ENCODE peak calls at places on chromosomes 3 and 15, in eight cellular contexts. P, Z, V, K, S, I, C and T are unnamed samples.
A peak's percentile ranks its signal among the peaks of the same experiment; 100 is the strongest.

GRCh38 chr3:1171320-1171719 is 78.5 kb downstream of the CNTN6 start:
- DNase-seq in P (no peak), Z (no peak), V (no peak), K (no peak), S (no peak), I (no peak), C (no peak), T (no peak)

GRCh38 chr15:69013726-69014406 is 629 bp upstream of the NOX5 start:
- DNase-seq in P (no peak), Z (no peak), V (no peak), K (no peak), S (no peak), I (no peak), C (no peak), T (no peak)

GRCh38 chr3:127264794-127265514 is 22.9 kb downstream of the PRR20G start:
- DNase-seq in P (no peak), Z (no peak), V (no peak), K (no peak), S (no peak), I (no peak), C (no peak), T (no peak)

GRCh38 chr3:9311265-9311664 is 51.6 kb upstream of the THUMPD3 start:
- DNase-seq in P (no peak), Z (no peak), V (no peak), K (no peak), S (no peak), I (no peak), C (no peak), T (no peak)

GRCh38 chr15:58425185-58425584 is 6.6 kb upstream of the LIPC start:
- DNase-seq in P (no peak), Z (no peak), V (no peak), K (no peak), S (no peak), I (no peak), C (no peak), T (no peak)

GRCh38 chr15:27958911-27959598 is 140.1 kb downstream of the OCA2 start:
- DNase-seq in P (no peak), Z (no peak), V (no peak), K (no peak), S (no peak), I (no peak), C (no peak), T (no peak)

GRCh38 chr15:97728791-97729190 is 231.7 kb upstream of the ARRDC4 start:
- DNase-seq in P (no peak), Z (no peak), V (peak; percentile 67), K (no peak), S (no peak), I (no peak), C (no peak), T (no peak)

GRCh38 chr3:139477710-139478640 is 1.7 kb upstream of the RBP2 start:
- DNase-seq in P (no peak), Z (no peak), V (no peak), K (no peak), S (no peak), I (no peak), C (no peak), T (peak; percentile 50)

GRCh38 chr15:60155661-60156060 is 151.6 kb downstream of the FOXB1 start:
- DNase-seq in P (no peak), Z (peak; percentile 54), V (peak; percentile 15), K (no peak), S (peak; percentile 16), I (no peak), C (no peak), T (no peak)

GRCh38 chr15:71997691-71998090 is 120.3 kb downstream of the MYO9A start:
- DNase-seq in P (no peak), Z (no peak), V (no peak), K (no peak), S (no peak), I (no peak), C (no peak), T (no peak)

GRCh38 chr15:75104804-75105557 is 81.6 kb downstream of the PPCDC start:
- DNase-seq in P (no peak), Z (peak; percentile 96), V (peak; percentile 72), K (peak; percentile 16), S (peak; percentile 83), I (no peak), C (peak; percentile 41), T (peak; percentile 83)

GRCh38 chr3:186487819-186488218 is 56.4 kb downstream of the CRYGS start:
- DNase-seq in P (peak; percentile 31), Z (no peak), V (no peak), K (no peak), S (no peak), I (no peak), C (no peak), T (peak; percentile 64)

GRCh38 chr3:12764171-12764776 is 5.2 kb upstream of the TMEM40 start:
- DNase-seq in P (no peak), Z (no peak), V (no peak), K (no peak), S (no peak), I (no peak), C (no peak), T (no peak)

GRCh38 chr15:78873796-78874761 is 1.4 kb downstream of the MORF4L1 start:
- DNase-seq in P (peak; percentile 47), Z (peak; percentile 60), V (no peak), K (no peak), S (peak; percentile 22), I (no peak), C (no peak), T (peak; percentile 45)

GRCh38 chr3:94070341-94070911 is 7.6 kb downstream of the NSUN3 start:
- DNase-seq in P (no peak), Z (no peak), V (no peak), K (no peak), S (no peak), I (no peak), C (no peak), T (no peak)

GRCh38 chr3:124764746-124765145 is 34.5 kb downstream of the UMPS start:
- DNase-seq in P (no peak), Z (no peak), V (peak; percentile 82), K (no peak), S (no peak), I (no peak), C (no peak), T (no peak)

GRCh38 chr3:53229171-53229570 is 26.7 kb downstream of the TKT start:
- DNase-seq in P (no peak), Z (no peak), V (no peak), K (no peak), S (no peak), I (no peak), C (peak; percentile 4), T (no peak)

GRCh38 chr15:78422571-78423340 is 15.3 kb upstream of the IREB2 start:
- DNase-seq in P (peak; percentile 80), Z (peak; percentile 83), V (peak; percentile 45), K (no peak), S (peak; percentile 45), I (peak; percentile 82), C (peak; percentile 81), T (peak; percentile 77)

GRCh38 chr3:126618021-126618420 is 36.9 kb downstream of the TXNRD3 start:
- DNase-seq in P (no peak), Z (peak; percentile 41), V (no peak), K (no peak), S (peak; percentile 18), I (no peak), C (no peak), T (no peak)

GRCh38 chr15:22967084-22967770 is 12.9 kb downstream of the CYFIP1 start:
- DNase-seq in P (no peak), Z (no peak), V (no peak), K (no peak), S (no peak), I (no peak), C (no peak), T (no peak)

GRCh38 chr3:193704431-193704830 is 111.4 kb downstream of the OPA1 start:
- DNase-seq in P (peak; percentile 54), Z (no peak), V (no peak), K (no peak), S (no peak), I (no peak), C (no peak), T (peak; percentile 57)